ENCODE peak calls at places on chromosomes 16 and 17, in nine cellular contexts. One of them, this sample, is unnamed.

GRCh38 chr16:2004795-2005517 is 4.7 kb downstream of the ZNF598 start:
- DNase-seq in adrenal gland: no peak
- DNase-seq in anterior cingulate cortex: no peak
- DNase-seq in GDM1: no peak
- DNase-seq in stimulated activated CD4-positive, alpha-beta T cell treated with anti-CD3 and anti-CD28 coated beads, Interleukin-2, amount 100 ng/mL, for 48 hours: no peak
- DNase-seq in NCI-H1930: no peak
- DNase-seq in AG10803: no peak
- DNase-seq in NCI-H2029: no peak
- DNase-seq in endothelial cell: no peak
- DNase-seq in this sample: no peak

GRCh38 chr16:23505180-23505665 is 5.1 kb downstream of the GGA2 start:
- DNase-seq in endothelial cell: no peak
- DNase-seq in GDM1: no peak
- DNase-seq in AG10803: no peak
- DNase-seq in anterior cingulate cortex: no peak
- DNase-seq in NCI-H1930: no peak
- DNase-seq in stimulated activated CD4-positive, alpha-beta T cell treated with anti-CD3 and anti-CD28 coated beads, Interleukin-2, amount 100 ng/mL, for 48 hours: no peak
- DNase-seq in NCI-H2029: no peak
- DNase-seq in adrenal gland: no peak
- DNase-seq in this sample: no peak

GRCh38 chr16:13421726-13422125 is 498.2 kb upstream of the ERCC4 start:
- DNase-seq in stimulated activated CD4-positive, alpha-beta T cell treated with anti-CD3 and anti-CD28 coated beads, Interleukin-2, amount 100 ng/mL, for 48 hours: no peak
- DNase-seq in NCI-H2029: no peak
- DNase-seq in endothelial cell: no peak
- DNase-seq in adrenal gland: no peak
- DNase-seq in GDM1: no peak
- DNase-seq in AG10803: peak; percentile 61
- DNase-seq in anterior cingulate cortex: no peak
- DNase-seq in NCI-H1930: no peak
- DNase-seq in this sample: no peak

GRCh38 chr16:10817514-10817913 is 1.1 kb downstream of the TVP23A start:
- DNase-seq in endothelial cell: no peak
- DNase-seq in NCI-H2029: no peak
- DNase-seq in stimulated activated CD4-positive, alpha-beta T cell treated with anti-CD3 and anti-CD28 coated beads, Interleukin-2, amount 100 ng/mL, for 48 hours: no peak
- DNase-seq in anterior cingulate cortex: no peak
- DNase-seq in AG10803: no peak
- DNase-seq in adrenal gland: no peak
- DNase-seq in GDM1: no peak
- DNase-seq in NCI-H1930: no peak
- DNase-seq in this sample: no peak

GRCh38 chr16:6616746-6617145 is 715.9 kb upstream of the RBFOX1 start:
- DNase-seq in AG10803: no peak
- DNase-seq in endothelial cell: no peak
- DNase-seq in NCI-H2029: no peak
- DNase-seq in GDM1: no peak
- DNase-seq in adrenal gland: no peak
- DNase-seq in NCI-H1930: no peak
- DNase-seq in stimulated activated CD4-positive, alpha-beta T cell treated with anti-CD3 and anti-CD28 coated beads, Interleukin-2, amount 100 ng/mL, for 48 hours: no peak
- DNase-seq in anterior cingulate cortex: no peak
- DNase-seq in this sample: no peak

GRCh38 chr16:11072420-11073153 is 128.2 kb downstream of the CLEC16A start:
- DNase-seq in endothelial cell: no peak
- DNase-seq in adrenal gland: no peak
- DNase-seq in NCI-H2029: no peak
- DNase-seq in GDM1: no peak
- DNase-seq in NCI-H1930: no peak
- DNase-seq in AG10803: no peak
- DNase-seq in anterior cingulate cortex: no peak
- DNase-seq in stimulated activated CD4-positive, alpha-beta T cell treated with anti-CD3 and anti-CD28 coated beads, Interleukin-2, amount 100 ng/mL, for 48 hours: no peak
- DNase-seq in this sample: no peak

GRCh38 chr17:824372-824771 is 42.2 kb downstream of the MRM3 start:
- DNase-seq in NCI-H1930: no peak
- DNase-seq in AG10803: no peak
- DNase-seq in NCI-H2029: no peak
- DNase-seq in adrenal gland: no peak
- DNase-seq in stimulated activated CD4-positive, alpha-beta T cell treated with anti-CD3 and anti-CD28 coated beads, Interleukin-2, amount 100 ng/mL, for 48 hours: no peak
- DNase-seq in GDM1: no peak
- DNase-seq in anterior cingulate cortex: no peak
- DNase-seq in endothelial cell: no peak
- DNase-seq in this sample: no peak

GRCh38 chr17:71975998-71976649 is 144.7 kb upstream of the SOX9 start:
- DNase-seq in NCI-H2029: no peak
- DNase-seq in stimulated activated CD4-positive, alpha-beta T cell treated with anti-CD3 and anti-CD28 coated beads, Interleukin-2, amount 100 ng/mL, for 48 hours: no peak
- DNase-seq in NCI-H1930: no peak
- DNase-seq in AG10803: peak; percentile 97
- DNase-seq in GDM1: no peak
- DNase-seq in endothelial cell: peak; percentile 29
- DNase-seq in anterior cingulate cortex: peak; percentile 75
- DNase-seq in adrenal gland: peak; percentile 50
- DNase-seq in this sample: no peak

GRCh38 chr17:81520021-81520894 is 7.7 kb upstream of the ACTG1 start:
- DNase-seq in GDM1: no peak
- DNase-seq in anterior cingulate cortex: no peak
- DNase-seq in adrenal gland: no peak
- DNase-seq in stimulated activated CD4-positive, alpha-beta T cell treated with anti-CD3 and anti-CD28 coated beads, Interleukin-2, amount 100 ng/mL, for 48 hours: no peak
- DNase-seq in NCI-H1930: no peak
- DNase-seq in NCI-H2029: no peak
- DNase-seq in endothelial cell: no peak
- DNase-seq in AG10803: no peak
- DNase-seq in this sample: no peak

GRCh38 chr16:81136331-81137011 is 40.3 kb upstream of the GCSH start:
- DNase-seq in AG10803: no peak
- DNase-seq in GDM1: no peak
- DNase-seq in NCI-H2029: peak; percentile 7
- DNase-seq in stimulated activated CD4-positive, alpha-beta T cell treated with anti-CD3 and anti-CD28 coated beads, Interleukin-2, amount 100 ng/mL, for 48 hours: no peak
- DNase-seq in endothelial cell: no peak
- DNase-seq in NCI-H1930: peak; percentile 26
- DNase-seq in adrenal gland: no peak
- DNase-seq in anterior cingulate cortex: peak; percentile 20
- DNase-seq in this sample: no peak

GRCh38 chr16:26643519-26643918 is 423.2 kb upstream of the C16orf82 start:
- DNase-seq in NCI-H1930: no peak
- DNase-seq in anterior cingulate cortex: no peak
- DNase-seq in endothelial cell: no peak
- DNase-seq in NCI-H2029: no peak
- DNase-seq in stimulated activated CD4-positive, alpha-beta T cell treated with anti-CD3 and anti-CD28 coated beads, Interleukin-2, amount 100 ng/mL, for 48 hours: no peak
- DNase-seq in AG10803: no peak
- DNase-seq in GDM1: no peak
- DNase-seq in adrenal gland: no peak
- DNase-seq in this sample: no peak

GRCh38 chr17:15890279-15890892 is 54.5 kb upstream of the ADORA2B start:
- DNase-seq in NCI-H1930: no peak
- DNase-seq in stimulated activated CD4-positive, alpha-beta T cell treated with anti-CD3 and anti-CD28 coated beads, Interleukin-2, amount 100 ng/mL, for 48 hours: no peak
- DNase-seq in adrenal gland: no peak
- DNase-seq in AG10803: no peak
- DNase-seq in anterior cingulate cortex: no peak
- DNase-seq in endothelial cell: no peak
- DNase-seq in GDM1: no peak
- DNase-seq in NCI-H2029: no peak
- DNase-seq in this sample: no peak

GRCh38 chr16:88770459-88771293 is 14.3 kb downstream of the PIEZO1 start:
- DNase-seq in stimulated activated CD4-positive, alpha-beta T cell treated with anti-CD3 and anti-CD28 coated beads, Interleukin-2, amount 100 ng/mL, for 48 hours: no peak
- DNase-seq in NCI-H2029: no peak
- DNase-seq in GDM1: no peak
- DNase-seq in endothelial cell: no peak
- DNase-seq in anterior cingulate cortex: no peak
- DNase-seq in adrenal gland: peak; percentile 57
- DNase-seq in AG10803: no peak
- DNase-seq in NCI-H1930: no peak
- DNase-seq in this sample: peak; percentile 60

GRCh38 chr16:1026784-1027415 is 45.3 kb downstream of the SOX8 start:
- DNase-seq in NCI-H1930: no peak
- DNase-seq in GDM1: no peak
- DNase-seq in adrenal gland: no peak
- DNase-seq in stimulated activated CD4-positive, alpha-beta T cell treated with anti-CD3 and anti-CD28 coated beads, Interleukin-2, amount 100 ng/mL, for 48 hours: no peak
- DNase-seq in AG10803: no peak
- DNase-seq in anterior cingulate cortex: no peak
- DNase-seq in endothelial cell: no peak
- DNase-seq in NCI-H2029: no peak
- DNase-seq in this sample: no peak

GRCh38 chr17:41580651-41581365 is 5.9 kb downstream of the KRT14 start:
- DNase-seq in NCI-H1930: no peak
- DNase-seq in stimulated activated CD4-positive, alpha-beta T cell treated with anti-CD3 and anti-CD28 coated beads, Interleukin-2, amount 100 ng/mL, for 48 hours: no peak
- DNase-seq in anterior cingulate cortex: no peak
- DNase-seq in adrenal gland: no peak
- DNase-seq in NCI-H2029: no peak
- DNase-seq in endothelial cell: no peak
- DNase-seq in GDM1: no peak
- DNase-seq in AG10803: no peak
- DNase-seq in this sample: no peak

GRCh38 chr17:81917565-81918332 is at the start of gene SIRT7:
- DNase-seq in stimulated activated CD4-positive, alpha-beta T cell treated with anti-CD3 and anti-CD28 coated beads, Interleukin-2, amount 100 ng/mL, for 48 hours: peak; percentile 65
- DNase-seq in NCI-H1930: peak; percentile 89
- DNase-seq in endothelial cell: peak; percentile 68
- DNase-seq in AG10803: peak; percentile 58
- DNase-seq in GDM1: peak; percentile 68
- DNase-seq in adrenal gland: peak; percentile 61
- DNase-seq in anterior cingulate cortex: peak; percentile 83
- DNase-seq in NCI-H2029: peak; percentile 46
- DNase-seq in this sample: peak; percentile 83

GRCh38 chr17:77502626-77503292 is 362.0 kb downstream of the SEC14L1 start:
- DNase-seq in NCI-H1930: no peak
- DNase-seq in GDM1: no peak
- DNase-seq in endothelial cell: no peak
- DNase-seq in AG10803: no peak
- DNase-seq in NCI-H2029: no peak
- DNase-seq in adrenal gland: no peak
- DNase-seq in anterior cingulate cortex: no peak
- DNase-seq in stimulated activated CD4-positive, alpha-beta T cell treated with anti-CD3 and anti-CD28 coated beads, Interleukin-2, amount 100 ng/mL, for 48 hours: no peak
- DNase-seq in this sample: no peak

GRCh38 chr17:6554871-6555330 is 1.5 kb downstream of the PITPNM3 start:
- DNase-seq in endothelial cell: no peak
- DNase-seq in GDM1: no peak
- DNase-seq in anterior cingulate cortex: peak; percentile 60
- DNase-seq in NCI-H1930: no peak
- DNase-seq in NCI-H2029: no peak
- DNase-seq in stimulated activated CD4-positive, alpha-beta T cell treated with anti-CD3 and anti-CD28 coated beads, Interleukin-2, amount 100 ng/mL, for 48 hours: no peak
- DNase-seq in AG10803: no peak
- DNase-seq in adrenal gland: peak; percentile 18
- DNase-seq in this sample: no peak

GRCh38 chr17:80274317-80274716 is 13.7 kb downstream of the RNF213 start:
- DNase-seq in GDM1: no peak
- DNase-seq in anterior cingulate cortex: no peak
- DNase-seq in NCI-H1930: no peak
- DNase-seq in AG10803: no peak
- DNase-seq in stimulated activated CD4-positive, alpha-beta T cell treated with anti-CD3 and anti-CD28 coated beads, Interleukin-2, amount 100 ng/mL, for 48 hours: no peak
- DNase-seq in endothelial cell: no peak
- DNase-seq in adrenal gland: no peak
- DNase-seq in NCI-H2029: no peak
- DNase-seq in this sample: no peak

GRCh38 chr17:41133880-41134735 is 6.2 kb downstream of the KRTAP4-6 start:
- DNase-seq in AG10803: peak; percentile 43
- DNase-seq in stimulated activated CD4-positive, alpha-beta T cell treated with anti-CD3 and anti-CD28 coated beads, Interleukin-2, amount 100 ng/mL, for 48 hours: no peak
- DNase-seq in GDM1: no peak
- DNase-seq in endothelial cell: no peak
- DNase-seq in anterior cingulate cortex: no peak
- DNase-seq in NCI-H2029: no peak
- DNase-seq in adrenal gland: no peak
- DNase-seq in NCI-H1930: no peak
- DNase-seq in this sample: no peak

GRCh38 chr17:79941088-79942010 is 94.3 kb downstream of the TBC1D16 start:
- DNase-seq in AG10803: no peak
- DNase-seq in GDM1: no peak
- DNase-seq in anterior cingulate cortex: no peak
- DNase-seq in NCI-H1930: no peak
- DNase-seq in endothelial cell: no peak
- DNase-seq in stimulated activated CD4-positive, alpha-beta T cell treated with anti-CD3 and anti-CD28 coated beads, Interleukin-2, amount 100 ng/mL, for 48 hours: no peak
- DNase-seq in NCI-H2029: no peak
- DNase-seq in adrenal gland: no peak
- DNase-seq in this sample: no peak

GRCh38 chr17:37062036-37062435 is 113.3 kb downstream of the AATF start:
- DNase-seq in anterior cingulate cortex: no peak
- DNase-seq in adrenal gland: no peak
- DNase-seq in NCI-H2029: no peak
- DNase-seq in NCI-H1930: no peak
- DNase-seq in AG10803: no peak
- DNase-seq in GDM1: no peak
- DNase-seq in stimulated activated CD4-positive, alpha-beta T cell treated with anti-CD3 and anti-CD28 coated beads, Interleukin-2, amount 100 ng/mL, for 48 hours: no peak
- DNase-seq in endothelial cell: no peak
- DNase-seq in this sample: no peak

GRCh38 chr17:45948881-45949624 is 50.0 kb upstream of the STH start:
- DNase-seq in stimulated activated CD4-positive, alpha-beta T cell treated with anti-CD3 and anti-CD28 coated beads, Interleukin-2, amount 100 ng/mL, for 48 hours: peak; percentile 65
- DNase-seq in endothelial cell: peak; percentile 85
- DNase-seq in NCI-H1930: peak; percentile 67
- DNase-seq in AG10803: peak; percentile 48
- DNase-seq in adrenal gland: peak; percentile 74
- DNase-seq in GDM1: peak; percentile 33
- DNase-seq in NCI-H2029: peak; percentile 44
- DNase-seq in anterior cingulate cortex: peak; percentile 59
- DNase-seq in this sample: peak; percentile 41

GRCh38 chr16:12801511-12802042 is 2.1 kb downstream of the CPPED1 start:
- DNase-seq in adrenal gland: peak; percentile 49
- DNase-seq in NCI-H2029: no peak
- DNase-seq in endothelial cell: no peak
- DNase-seq in AG10803: peak; percentile 94
- DNase-seq in GDM1: peak; percentile 59
- DNase-seq in stimulated activated CD4-positive, alpha-beta T cell treated with anti-CD3 and anti-CD28 coated beads, Interleukin-2, amount 100 ng/mL, for 48 hours: peak; percentile 15
- DNase-seq in anterior cingulate cortex: no peak
- DNase-seq in NCI-H1930: no peak
- DNase-seq in this sample: no peak

GRCh38 chr16:82011199-82011641 is at the start of gene SDR42E1:
- DNase-seq in NCI-H2029: peak; percentile 61
- DNase-seq in stimulated activated CD4-positive, alpha-beta T cell treated with anti-CD3 and anti-CD28 coated beads, Interleukin-2, amount 100 ng/mL, for 48 hours: peak; percentile 7
- DNase-seq in endothelial cell: no peak
- DNase-seq in AG10803: no peak
- DNase-seq in anterior cingulate cortex: no peak
- DNase-seq in NCI-H1930: peak; percentile 20
- DNase-seq in GDM1: no peak
- DNase-seq in adrenal gland: no peak
- DNase-seq in this sample: no peak

GRCh38 chr16:5383737-5384136 is 286.1 kb upstream of the EEF2KMT start:
- DNase-seq in NCI-H2029: no peak
- DNase-seq in endothelial cell: no peak
- DNase-seq in AG10803: no peak
- DNase-seq in stimulated activated CD4-positive, alpha-beta T cell treated with anti-CD3 and anti-CD28 coated beads, Interleukin-2, amount 100 ng/mL, for 48 hours: no peak
- DNase-seq in adrenal gland: no peak
- DNase-seq in GDM1: no peak
- DNase-seq in NCI-H1930: no peak
- DNase-seq in anterior cingulate cortex: no peak
- DNase-seq in this sample: no peak

GRCh38 chr16:12625068-12625467 is 178.6 kb downstream of the CPPED1 start:
- DNase-seq in NCI-H2029: no peak
- DNase-seq in endothelial cell: no peak
- DNase-seq in stimulated activated CD4-positive, alpha-beta T cell treated with anti-CD3 and anti-CD28 coated beads, Interleukin-2, amount 100 ng/mL, for 48 hours: no peak
- DNase-seq in anterior cingulate cortex: no peak
- DNase-seq in NCI-H1930: no peak
- DNase-seq in adrenal gland: no peak
- DNase-seq in AG10803: no peak
- DNase-seq in GDM1: no peak
- DNase-seq in this sample: no peak

GRCh38 chr17:40019140-40019991 is 4.1 kb downstream of the CSF3 start:
- DNase-seq in NCI-H2029: no peak
- DNase-seq in AG10803: peak; percentile 56
- DNase-seq in NCI-H1930: no peak
- DNase-seq in GDM1: no peak
- DNase-seq in anterior cingulate cortex: no peak
- DNase-seq in stimulated activated CD4-positive, alpha-beta T cell treated with anti-CD3 and anti-CD28 coated beads, Interleukin-2, amount 100 ng/mL, for 48 hours: no peak
- DNase-seq in adrenal gland: peak; percentile 28
- DNase-seq in endothelial cell: no peak
- DNase-seq in this sample: no peak

GRCh38 chr16:24218299-24218698 is 37.8 kb upstream of the CACNG3 start:
- DNase-seq in AG10803: no peak
- DNase-seq in anterior cingulate cortex: no peak
- DNase-seq in NCI-H2029: no peak
- DNase-seq in GDM1: no peak
- DNase-seq in stimulated activated CD4-positive, alpha-beta T cell treated with anti-CD3 and anti-CD28 coated beads, Interleukin-2, amount 100 ng/mL, for 48 hours: no peak
- DNase-seq in endothelial cell: no peak
- DNase-seq in NCI-H1930: no peak
- DNase-seq in adrenal gland: no peak
- DNase-seq in this sample: no peak

GRCh38 chr17:73017653-73018052 is 74.8 kb downstream of the SLC39A11 start:
- DNase-seq in AG10803: peak; percentile 84
- DNase-seq in adrenal gland: no peak
- DNase-seq in anterior cingulate cortex: no peak
- DNase-seq in NCI-H2029: no peak
- DNase-seq in endothelial cell: no peak
- DNase-seq in NCI-H1930: no peak
- DNase-seq in stimulated activated CD4-positive, alpha-beta T cell treated with anti-CD3 and anti-CD28 coated beads, Interleukin-2, amount 100 ng/mL, for 48 hours: no peak
- DNase-seq in GDM1: no peak
- DNase-seq in this sample: no peak

GRCh38 chr16:75318737-75319136 is 67.3 kb upstream of the BCAR1 start:
- DNase-seq in adrenal gland: no peak
- DNase-seq in NCI-H2029: no peak
- DNase-seq in AG10803: no peak
- DNase-seq in GDM1: no peak
- DNase-seq in anterior cingulate cortex: no peak
- DNase-seq in endothelial cell: no peak
- DNase-seq in stimulated activated CD4-positive, alpha-beta T cell treated with anti-CD3 and anti-CD28 coated beads, Interleukin-2, amount 100 ng/mL, for 48 hours: no peak
- DNase-seq in NCI-H1930: no peak
- DNase-seq in this sample: no peak